ENCODE peak calls at places on chromosomes 12 and 14, in nine cellular contexts. F, O, E, R, T, U, W, N and X are unnamed samples.

GRCh38 chr12:94100254-94100653 is 48.1 kb upstream of the PLXNC1 start:
- DNase-seq in F (no peak), O (peak; percentile 82), E (no peak), R (no peak), T (peak; percentile 95), U (no peak), W (peak; percentile 48), N (peak; percentile 91), X (no peak)

GRCh38 chr12:91986084-91986483 is 159.6 kb downstream of the BTG1 start:
- DNase-seq in F (no peak), O (no peak), E (peak; percentile 9), R (no peak), T (peak; percentile 89), U (no peak), W (peak; percentile 55), N (peak; percentile 60), X (no peak)

GRCh38 chr14:26204362-26204953 is 393.4 kb downstream of the NOVA1 start:
- DNase-seq in F (no peak), O (no peak), E (no peak), R (no peak), T (no peak), U (no peak), W (peak; percentile 49), N (no peak), X (no peak)

GRCh38 chr14:68775614-68776126 is 17.2 kb downstream of the ZFP36L1 start:
- DNase-seq in F (no peak), O (no peak), E (no peak), R (no peak), T (no peak), U (peak; percentile 16), W (no peak), N (no peak), X (peak; percentile 50)

GRCh38 chr12:59452259-59452658 is 143.6 kb upstream of the SLC16A7 start:
- DNase-seq in F (no peak), O (no peak), E (no peak), R (no peak), T (peak; percentile 86), U (no peak), W (peak; percentile 5), N (peak; percentile 80), X (no peak)

GRCh38 chr12:98736352-98737326 is 91.5 kb downstream of the APAF1 start:
- DNase-seq in F (no peak), O (no peak), E (no peak), R (no peak), T (peak; percentile 51), U (no peak), W (peak; percentile 26), N (no peak), X (no peak)

GRCh38 chr12:95733156-95733825 is 57.3 kb downstream of the NTN4 start:
- DNase-seq in F (no peak), O (peak; percentile 22), E (no peak), R (no peak), T (peak; percentile 78), U (no peak), W (peak; percentile 42), N (peak; percentile 91), X (no peak)

GRCh38 chr14:61568572-61569011 is 126.7 kb upstream of the HIF1A start:
- DNase-seq in F (peak; percentile 77), O (no peak), E (no peak), R (peak; percentile 39), T (peak; percentile 57), U (peak; percentile 58), W (no peak), N (no peak), X (peak; percentile 8)

GRCh38 chr12:5505751-5506150 is 73.8 kb downstream of the NTF3 start:
- DNase-seq in F (no peak), O (no peak), E (no peak), R (no peak), T (no peak), U (no peak), W (no peak), N (no peak), X (no peak)

GRCh38 chr12:5507536-5507935 is 75.6 kb downstream of the NTF3 start:
- DNase-seq in F (no peak), O (no peak), E (no peak), R (no peak), T (no peak), U (no peak), W (no peak), N (no peak), X (no peak)

GRCh38 chr12:5506295-5506694 is 74.4 kb downstream of the NTF3 start:
- DNase-seq in F (no peak), O (no peak), E (no peak), R (no peak), T (no peak), U (no peak), W (no peak), N (no peak), X (no peak)

GRCh38 chr12:5507944-5508343 is 76.0 kb downstream of the NTF3 start:
- DNase-seq in F (no peak), O (no peak), E (no peak), R (no peak), T (no peak), U (no peak), W (no peak), N (no peak), X (no peak)

DNA sequence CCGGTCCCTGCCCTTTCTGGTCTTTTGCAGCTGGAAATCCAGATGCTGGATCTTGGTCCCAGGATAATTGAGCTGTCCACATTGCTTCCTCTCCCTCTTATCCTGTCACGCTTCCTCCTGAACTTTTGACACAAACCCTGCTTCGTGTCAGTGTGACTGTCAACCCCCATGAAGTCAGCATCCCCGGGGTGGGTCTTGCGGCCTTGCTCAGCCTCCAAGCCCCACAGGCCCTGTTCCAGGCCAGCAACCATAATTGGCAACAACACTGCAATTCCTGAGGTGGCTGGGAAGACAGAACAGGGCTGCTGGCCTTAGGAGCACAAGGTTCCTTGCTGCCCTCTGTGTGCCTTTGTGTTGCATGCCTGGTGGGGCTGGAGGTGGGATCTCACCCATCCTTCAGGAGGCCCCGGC is 74.9 kb downstream of the NTF3 start:
- DNase-seq in F (no peak), O (no peak), E (no peak), R (peak; percentile 61), T (no peak), U (peak; percentile 80), W (no peak), N (no peak), X (no peak)
- H3K4me3 ChIP-seq in F (no peak overlapping the region), O (no peak overlapping the region), E (no peak overlapping the region), R (no peak overlapping the region), T (no peak overlapping the region), U (no peak overlapping the region), W (no peak overlapping the region), N (no peak overlapping the region), X (no peak overlapping the region)

GRCh38 chr14:20179880-20180279 is 10.8 kb upstream of the OR11G2 start:
- DNase-seq in F (no peak), O (no peak), E (no peak), R (no peak), T (no peak), U (no peak), W (no peak), N (no peak), X (no peak)

GRCh38 chr14:20184181-20184580 is 6.5 kb upstream of the OR11G2 start:
- DNase-seq in F (no peak), O (no peak), E (no peak), R (no peak), T (no peak), U (no peak), W (no peak), N (no peak), X (no peak)

GRCh38 chr14:20176330-20176729 is 14.4 kb upstream of the OR11G2 start:
- DNase-seq in F (no peak), O (no peak), E (no peak), R (no peak), T (no peak), U (no peak), W (no peak), N (no peak), X (no peak)

GRCh38 chr14:20177433-20177974 is 13.2 kb upstream of the OR11G2 start:
- DNase-seq in F (no peak), O (no peak), E (no peak), R (no peak), T (no peak), U (no peak), W (no peak), N (no peak), X (no peak)

GRCh38 chr14:20179218-20179617 is 11.5 kb upstream of the OR11G2 start:
- DNase-seq in F (no peak), O (peak; percentile 18), E (no peak), R (peak; percentile 13), T (no peak), U (no peak), W (no peak), N (no peak), X (no peak)
- H3K9me3 ChIP-seq in F (no peaks in the 10 kb centered on the region), O (no peaks in the 10 kb centered on the region), E (no peaks in the 10 kb centered on the region), R (no peaks in the 10 kb centered on the region), T (no peaks in the 10 kb centered on the region), U (no peaks in the 10 kb centered on the region), W (peaks cover 6% of the 10 kb centered on the region), N (no peaks in the 10 kb centered on the region), X (no peaks in the 10 kb centered on the region)

GRCh38 chr14:24790196-24790595 is 156.2 kb upstream of the GZMB start:
- DNase-seq in F (no peak), O (no peak), E (no peak), R (no peak), T (no peak), U (no peak), W (no peak), N (no peak), X (no peak)
- H3K4me3 ChIP-seq in F (no peak overlapping the region), O (no peak overlapping the region), E (no peak overlapping the region), R (no peak overlapping the region), T (no peak overlapping the region), U (no peak overlapping the region), W (no peak overlapping the region), N (no peak overlapping the region), X (no peak overlapping the region)

GRCh38 chr14:94622653-94623421 is 10.6 kb downstream of the SERPINA3 start:
- DNase-seq in F (no peak), O (no peak), E (no peak), R (no peak), T (no peak), U (no peak), W (no peak), N (peak; percentile 48), X (no peak)

GRCh38 chr14:94617988-94618822 is 6.0 kb downstream of the SERPINA3 start:
- DNase-seq in F (no peak), O (no peak), E (no peak), R (no peak), T (no peak), U (no peak), W (no peak), N (no peak), X (no peak)

GRCh38 chr14:94619297-94619696 is 7.1 kb downstream of the SERPINA3 start:
- DNase-seq in F (no peak), O (no peak), E (no peak), R (no peak), T (no peak), U (no peak), W (no peak), N (no peak), X (no peak)

GRCh38 chr14:94621358-94622134 is 9.4 kb downstream of the SERPINA3 start:
- DNase-seq in F (no peak), O (no peak), E (no peak), R (no peak), T (no peak), U (no peak), W (no peak), N (no peak), X (no peak)

DNA sequence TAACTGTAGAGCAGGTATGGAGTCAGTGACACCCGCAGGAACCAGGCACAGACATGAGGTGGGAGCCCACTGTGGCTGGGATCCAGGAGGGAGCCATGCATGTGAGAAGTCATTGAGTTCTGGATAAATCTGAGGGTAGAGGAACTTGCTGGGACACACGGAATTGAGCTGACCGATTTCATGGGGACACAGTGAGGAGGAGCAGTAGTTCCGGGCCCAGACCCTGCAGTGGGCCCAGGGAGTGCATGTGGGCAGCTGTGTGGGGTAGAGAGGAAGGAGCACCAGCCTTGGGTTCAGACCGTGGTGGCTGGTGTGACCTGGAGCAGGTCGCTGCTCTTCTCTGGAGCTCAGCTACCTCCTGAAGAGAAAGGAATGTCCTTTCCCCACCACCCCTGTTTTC is 8.4 kb downstream of the SERPINA3 start:
- DNase-seq in F (no peak), O (no peak), E (no peak), R (no peak), T (no peak), U (no peak), W (no peak), N (no peak), X (no peak)
- H3K9me3 ChIP-seq in F (no peaks in the 10 kb centered on the region), O (no peaks in the 10 kb centered on the region), E (peaks cover 45% of the 10 kb centered on the region), R (peaks cover 34% of the 10 kb centered on the region), T (peaks cover 11% of the 10 kb centered on the region), U (peaks cover 21% of the 10 kb centered on the region), W (no peaks in the 10 kb centered on the region), N (peaks cover 25% of the 10 kb centered on the region), X (peaks cover 3% of the 10 kb centered on the region)